ENCODE peak calls at places on chromosomes 6 and 20, in ten cellular contexts. Q is AG09309, K is glutamatergic neuron, S is H9, L is Peyer's patch, H is fibroblast of lung, F is cardiac fibroblast, E is HCT116, R is dorsolateral prefrontal cortex, Y is A549. W is an unnamed sample.

GRCh38 chr20:6975326-6975725 is 207.8 kb downstream of the BMP2 start:
- DNase-seq in Q (no peak), K (no peak), S (no peak), L (no peak), H (peak; percentile 33), F (no peak), E (no peak), R (no peak), Y (no peak), W (no peak)

GRCh38 chr20:62066339-62066982 is 780 bp upstream of the TAF4 start:
- DNase-seq in Q (no peak), K (peak; percentile 91), S (peak; percentile 73), L (peak; percentile 71), H (peak; percentile 39), F (peak; percentile 35), E (no peak), R (no peak), Y (peak; percentile 61), W (no peak)

GRCh38 chr6:43796910-43797890 is 27.2 kb downstream of the VEGFA start:
- DNase-seq in Q (no peak), K (no peak), S (no peak), L (no peak), H (no peak), F (no peak), E (no peak), R (no peak), Y (no peak), W (no peak)

GRCh38 chr20:56247954-56248782 is at the start of gene MC3R:
- DNase-seq in Q (peak; percentile 14), K (peak; percentile 64), S (peak; percentile 79), L (peak; percentile 53), H (peak; percentile 19), F (peak; percentile 52), E (peak; percentile 35), R (peak; percentile 61), Y (peak; percentile 26), W (no peak)

GRCh38 chr6:73832313-73832712 is 136.3 kb downstream of the CD109 start:
- DNase-seq in Q (no peak), K (no peak), S (no peak), L (no peak), H (no peak), F (peak; percentile 43), E (no peak), R (no peak), Y (no peak), W (no peak)

GRCh38 chr6:83430606-83431544 is at the start of gene ME1:
- DNase-seq in Q (peak; percentile 31), K (peak; percentile 70), S (peak; percentile 83), L (peak; percentile 86), H (peak; percentile 80), F (peak; percentile 84), E (peak; percentile 38), R (peak; percentile 81), Y (peak; percentile 36), W (peak; percentile 75)

GRCh38 chr6:20696676-20697075 is 162.4 kb downstream of the CDKAL1 start:
- DNase-seq in Q (peak; percentile 77), K (no peak), S (no peak), L (no peak), H (peak; percentile 43), F (peak; percentile 84), E (no peak), R (no peak), Y (no peak), W (no peak)

GRCh38 chr20:63628246-63628975 is 1.5 kb upstream of the GMEB2 start:
- DNase-seq in Q (no peak), K (peak; percentile 20), S (no peak), L (peak; percentile 81), H (peak; percentile 60), F (peak; percentile 81), E (peak; percentile 75), R (no peak), Y (peak; percentile 89), W (no peak)

GRCh38 chr6:109336221-109336955 is 45.9 kb downstream of the CD164 start:
- DNase-seq in Q (no peak), K (no peak), S (no peak), L (peak; percentile 74), H (peak; percentile 15), F (peak; percentile 48), E (peak; percentile 12), R (no peak), Y (peak; percentile 38), W (no peak)

GRCh38 chr20:47251154-47252020 is 105.1 kb downstream of the ZMYND8 start:
- DNase-seq in Q (no peak), K (no peak), S (no peak), L (no peak), H (no peak), F (no peak), E (no peak), R (no peak), Y (no peak), W (no peak)

GRCh38 chr20:17562804-17563305 is 7.0 kb upstream of the DSTN start:
- DNase-seq in Q (peak; percentile 76), K (no peak), S (no peak), L (no peak), H (peak; percentile 95), F (peak; percentile 88), E (no peak), R (no peak), Y (no peak), W (no peak)

GRCh38 chr6:87684895-87685654 is 17.0 kb downstream of the AKIRIN2 start:
- DNase-seq in Q (no peak), K (no peak), S (no peak), L (no peak), H (no peak), F (peak; percentile 19), E (no peak), R (no peak), Y (no peak), W (no peak)

GRCh38 chr6:43953256-43953655 is 174.0 kb downstream of the MRPL14 start:
- DNase-seq in Q (no peak), K (no peak), S (no peak), L (no peak), H (no peak), F (no peak), E (no peak), R (no peak), Y (no peak), W (peak; percentile 47)

GRCh38 chr6:143271024-143271423 is 179.5 kb downstream of the ADAT2 start:
- DNase-seq in Q (peak; percentile 62), K (no peak), S (no peak), L (no peak), H (peak; percentile 85), F (peak; percentile 79), E (no peak), R (no peak), Y (no peak), W (no peak)

GRCh38 chr6:166540631-166541331 is 45.7 kb downstream of the RAMACL start:
- DNase-seq in Q (no peak), K (no peak), S (no peak), L (peak; percentile 72), H (peak; percentile 43), F (no peak), E (no peak), R (peak; percentile 65), Y (no peak), W (no peak)

GRCh38 chr6:168909288-168909687 is 344.4 kb downstream of the THBS2 start:
- DNase-seq in Q (no peak), K (no peak), S (no peak), L (no peak), H (no peak), F (no peak), E (no peak), R (no peak), Y (no peak), W (no peak)

GRCh38 chr6:167306401-167306998 is 15.4 kb downstream of the UNC93A start:
- DNase-seq in Q (no peak), K (no peak), S (no peak), L (peak; percentile 36), H (peak; percentile 50), F (peak; percentile 17), E (peak; percentile 16), R (no peak), Y (peak; percentile 6), W (no peak)

GRCh38 chr6:164097557-164098398 is 683.3 kb downstream of the QKI start:
- DNase-seq in Q (no peak), K (no peak), S (peak; percentile 40), L (no peak), H (peak; percentile 90), F (peak; percentile 69), E (no peak), R (no peak), Y (no peak), W (no peak)
- TF ChIP-seq CTCF in Q (no peak), K (no peak), S (peak; percentile 61), L (no peak), H (no peak), F (no peak), E (no peak), R (peak; percentile 32), Y (no peak), W (peak; percentile 59)

GRCh38 chr6:162907876-162908481 is 180.2 kb downstream of the PACRG start:
- DNase-seq in Q (no peak), K (no peak), S (no peak), L (no peak), H (peak; percentile 34), F (peak; percentile 58), E (peak; percentile 35), R (no peak), Y (no peak), W (no peak)
- TF ChIP-seq CTCF in Q (peak; percentile 16), K (peak; percentile 75), S (peak; percentile 83), L (peak; percentile 14), H (peak; percentile 60), F (peak; percentile 36), E (peak; percentile 18), R (peak; percentile 31), Y (no peak), W (peak; percentile 75)

DNA sequence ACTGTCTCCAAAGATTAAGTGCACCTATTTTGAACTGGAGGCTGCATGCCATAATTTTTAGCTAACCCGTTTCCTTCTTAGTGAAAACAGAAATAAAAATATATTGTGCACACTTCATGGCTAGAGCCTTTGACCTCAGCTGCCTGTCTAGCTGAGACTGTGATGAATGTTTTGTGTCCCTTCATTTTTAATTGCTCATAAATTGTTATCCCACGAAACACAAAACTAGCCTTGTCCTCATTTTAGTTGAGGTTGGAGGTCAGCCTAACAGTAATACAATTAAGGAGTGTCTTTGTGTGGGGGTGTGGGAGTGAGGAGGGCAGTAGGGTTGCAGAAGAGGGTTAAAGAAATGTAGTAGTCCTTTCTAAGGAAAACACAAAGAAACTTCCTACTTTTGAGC is 336.0 kb upstream of the POU3F2 start:
- DNase-seq in Q (no peak), K (no peak), S (no peak), L (no peak), H (peak; percentile 29), F (no peak), E (no peak), R (no peak), Y (no peak), W (no peak)
- TF ChIP-seq CTCF in Q (no peak), K (no peak), S (no peak), L (no peak), H (no peak), F (no peak), E (no peak), R (no peak), Y (no peak), W (no peak)

DNA sequence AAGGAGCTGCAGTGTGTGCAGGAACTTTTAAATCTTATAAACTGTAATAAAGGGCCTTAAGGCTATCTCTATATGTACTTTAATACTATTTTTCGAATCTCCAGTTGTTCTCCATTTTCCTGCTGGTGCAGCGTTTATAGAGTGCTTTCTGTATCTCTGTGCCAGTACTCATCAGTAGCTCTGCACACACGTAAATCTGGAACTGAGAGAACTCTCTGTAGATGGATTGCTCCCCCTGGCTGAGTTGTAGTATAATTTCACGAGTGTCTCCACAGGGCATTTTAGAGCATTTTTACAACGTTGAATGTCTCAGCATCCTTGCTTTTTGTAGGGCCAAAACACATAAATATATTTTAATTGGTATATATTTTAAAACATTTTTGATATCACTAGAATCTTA is 256.5 kb downstream of the TRDN start:
- DNase-seq in Q (no peak), K (no peak), S (no peak), L (no peak), H (peak; percentile 12), F (peak; percentile 14), E (no peak), R (no peak), Y (no peak), W (no peak)
- TF ChIP-seq CTCF in Q (no peak), K (peak; percentile 20), S (peak; percentile 54), L (no peak), H (peak; percentile 42), F (no peak), E (peak; percentile 12), R (peak; percentile 52), Y (peak; percentile 13), W (peak; percentile 64)

W was measured in type B pancreatic cell.